ENCODE peak calls at places on chromosome 1, in ten cellular contexts. One of them, this sample, is unnamed.
A peak's percentile ranks its signal among the peaks of the same experiment; 100 is the strongest.

GRCh38 chr1:115677172-115677542 is 35.4 kb downstream of the VANGL1 start:
- DNase-seq in GM12891: peak; percentile 24
- DNase-seq in Caki2: peak; percentile 72
- DNase-seq in cardiac muscle cell: peak; percentile 22
- DNase-seq in stimulated activated CD4-positive, alpha-beta T cell treated with anti-CD3 and anti-CD28 coated beads, Interleukin-12 subunit alpha, Interleukin-12 subunit beta, amount 100 ng/mL, for 24 hours: no peak
- DNase-seq in BE2C: no peak
- DNase-seq in left ventricle myocardium inferior: no peak
- DNase-seq in CD8-positive, alpha-beta T cell: no peak
- DNase-seq in naive thymus-derived CD8-positive, alpha-beta T cell: no peak
- DNase-seq in hepatocyte: no peak
- DNase-seq in this sample: no peak

GRCh38 chr1:52632732-52633290 is at the start of gene SHISAL2A:
- DNase-seq in hepatocyte: peak; percentile 66
- DNase-seq in stimulated activated CD4-positive, alpha-beta T cell treated with anti-CD3 and anti-CD28 coated beads, Interleukin-12 subunit alpha, Interleukin-12 subunit beta, amount 100 ng/mL, for 24 hours: peak; percentile 17
- DNase-seq in GM12891: peak; percentile 46
- DNase-seq in cardiac muscle cell: peak; percentile 39
- DNase-seq in BE2C: peak; percentile 11
- DNase-seq in Caki2: no peak
- DNase-seq in CD8-positive, alpha-beta T cell: peak; percentile 71
- DNase-seq in naive thymus-derived CD8-positive, alpha-beta T cell: peak; percentile 61
- DNase-seq in left ventricle myocardium inferior: peak; percentile 31
- DNase-seq in this sample: no peak

GRCh38 chr1:183605904-183606303 is 15.6 kb upstream of the NCF2 start:
- DNase-seq in CD8-positive, alpha-beta T cell: no peak
- DNase-seq in Caki2: no peak
- DNase-seq in GM12891: no peak
- DNase-seq in cardiac muscle cell: no peak
- DNase-seq in naive thymus-derived CD8-positive, alpha-beta T cell: no peak
- DNase-seq in left ventricle myocardium inferior: no peak
- DNase-seq in BE2C: no peak
- DNase-seq in hepatocyte: no peak
- DNase-seq in stimulated activated CD4-positive, alpha-beta T cell treated with anti-CD3 and anti-CD28 coated beads, Interleukin-12 subunit alpha, Interleukin-12 subunit beta, amount 100 ng/mL, for 24 hours: no peak
- DNase-seq in this sample: no peak

GRCh38 chr1:80645621-80646020 is 1155.1 kb upstream of the ADGRL2 start:
- DNase-seq in GM12891: no peak
- DNase-seq in stimulated activated CD4-positive, alpha-beta T cell treated with anti-CD3 and anti-CD28 coated beads, Interleukin-12 subunit alpha, Interleukin-12 subunit beta, amount 100 ng/mL, for 24 hours: no peak
- DNase-seq in Caki2: no peak
- DNase-seq in BE2C: no peak
- DNase-seq in CD8-positive, alpha-beta T cell: no peak
- DNase-seq in naive thymus-derived CD8-positive, alpha-beta T cell: no peak
- DNase-seq in hepatocyte: no peak
- DNase-seq in left ventricle myocardium inferior: no peak
- DNase-seq in cardiac muscle cell: no peak
- DNase-seq in this sample: no peak

GRCh38 chr1:24694380-24694843 is 50.8 kb upstream of the CLIC4 start:
- DNase-seq in Caki2: no peak
- DNase-seq in CD8-positive, alpha-beta T cell: no peak
- DNase-seq in left ventricle myocardium inferior: peak; percentile 71
- DNase-seq in GM12891: no peak
- DNase-seq in stimulated activated CD4-positive, alpha-beta T cell treated with anti-CD3 and anti-CD28 coated beads, Interleukin-12 subunit alpha, Interleukin-12 subunit beta, amount 100 ng/mL, for 24 hours: no peak
- DNase-seq in BE2C: peak; percentile 43
- DNase-seq in naive thymus-derived CD8-positive, alpha-beta T cell: no peak
- DNase-seq in hepatocyte: peak; percentile 63
- DNase-seq in cardiac muscle cell: peak; percentile 88
- DNase-seq in this sample: no peak

GRCh38 chr1:150558761-150559626 is 9.8 kb downstream of the ADAMTSL4 start:
- DNase-seq in naive thymus-derived CD8-positive, alpha-beta T cell: no peak
- DNase-seq in left ventricle myocardium inferior: peak; percentile 54
- DNase-seq in CD8-positive, alpha-beta T cell: no peak
- DNase-seq in Caki2: no peak
- DNase-seq in stimulated activated CD4-positive, alpha-beta T cell treated with anti-CD3 and anti-CD28 coated beads, Interleukin-12 subunit alpha, Interleukin-12 subunit beta, amount 100 ng/mL, for 24 hours: no peak
- DNase-seq in hepatocyte: no peak
- DNase-seq in cardiac muscle cell: peak; percentile 65
- DNase-seq in GM12891: no peak
- DNase-seq in BE2C: no peak
- DNase-seq in this sample: no peak

GRCh38 chr1:19164274-19165015 is 45.6 kb downstream of the UBR4 start:
- DNase-seq in left ventricle myocardium inferior: no peak
- DNase-seq in Caki2: no peak
- DNase-seq in GM12891: no peak
- DNase-seq in cardiac muscle cell: no peak
- DNase-seq in BE2C: no peak
- DNase-seq in hepatocyte: peak; percentile 20
- DNase-seq in naive thymus-derived CD8-positive, alpha-beta T cell: no peak
- DNase-seq in stimulated activated CD4-positive, alpha-beta T cell treated with anti-CD3 and anti-CD28 coated beads, Interleukin-12 subunit alpha, Interleukin-12 subunit beta, amount 100 ng/mL, for 24 hours: no peak
- DNase-seq in CD8-positive, alpha-beta T cell: no peak
- DNase-seq in this sample: no peak

GRCh38 chr1:205061665-205062069 is 18.7 kb downstream of the CNTN2 start:
- DNase-seq in stimulated activated CD4-positive, alpha-beta T cell treated with anti-CD3 and anti-CD28 coated beads, Interleukin-12 subunit alpha, Interleukin-12 subunit beta, amount 100 ng/mL, for 24 hours: peak; percentile 39
- DNase-seq in GM12891: peak; percentile 75
- DNase-seq in left ventricle myocardium inferior: peak; percentile 68
- DNase-seq in BE2C: peak; percentile 84
- DNase-seq in naive thymus-derived CD8-positive, alpha-beta T cell: peak; percentile 63
- DNase-seq in Caki2: peak; percentile 79
- DNase-seq in CD8-positive, alpha-beta T cell: peak; percentile 71
- DNase-seq in hepatocyte: peak; percentile 89
- DNase-seq in cardiac muscle cell: peak; percentile 77
- DNase-seq in this sample: peak; percentile 14

GRCh38 chr1:226664413-226665101 is 74.5 kb downstream of the ITPKB start:
- DNase-seq in BE2C: no peak
- DNase-seq in stimulated activated CD4-positive, alpha-beta T cell treated with anti-CD3 and anti-CD28 coated beads, Interleukin-12 subunit alpha, Interleukin-12 subunit beta, amount 100 ng/mL, for 24 hours: no peak
- DNase-seq in left ventricle myocardium inferior: peak; percentile 46
- DNase-seq in CD8-positive, alpha-beta T cell: no peak
- DNase-seq in hepatocyte: peak; percentile 45
- DNase-seq in GM12891: no peak
- DNase-seq in cardiac muscle cell: peak; percentile 89
- DNase-seq in Caki2: no peak
- DNase-seq in naive thymus-derived CD8-positive, alpha-beta T cell: no peak
- DNase-seq in this sample: peak; percentile 62

GRCh38 chr1:183198463-183198862 is 12.4 kb downstream of the LAMC2 start:
- DNase-seq in hepatocyte: peak; percentile 55
- DNase-seq in left ventricle myocardium inferior: no peak
- DNase-seq in CD8-positive, alpha-beta T cell: no peak
- DNase-seq in cardiac muscle cell: peak; percentile 80
- DNase-seq in BE2C: no peak
- DNase-seq in Caki2: peak; percentile 15
- DNase-seq in naive thymus-derived CD8-positive, alpha-beta T cell: no peak
- DNase-seq in GM12891: no peak
- DNase-seq in stimulated activated CD4-positive, alpha-beta T cell treated with anti-CD3 and anti-CD28 coated beads, Interleukin-12 subunit alpha, Interleukin-12 subunit beta, amount 100 ng/mL, for 24 hours: no peak
- DNase-seq in this sample: no peak

GRCh38 chr1:207579436-207579799 is 65.5 kb upstream of the CR1L start:
- DNase-seq in stimulated activated CD4-positive, alpha-beta T cell treated with anti-CD3 and anti-CD28 coated beads, Interleukin-12 subunit alpha, Interleukin-12 subunit beta, amount 100 ng/mL, for 24 hours: no peak
- DNase-seq in cardiac muscle cell: peak; percentile 79
- DNase-seq in left ventricle myocardium inferior: no peak
- DNase-seq in Caki2: peak; percentile 65
- DNase-seq in hepatocyte: peak; percentile 73
- DNase-seq in BE2C: peak; percentile 42
- DNase-seq in CD8-positive, alpha-beta T cell: peak; percentile 9
- DNase-seq in naive thymus-derived CD8-positive, alpha-beta T cell: no peak
- DNase-seq in GM12891: peak; percentile 5
- DNase-seq in this sample: peak; percentile 30